ENCODE peak calls at places on chromosome 20, in eight cellular contexts. H, T, F, E, U, B, Q and D are unnamed samples.

GRCh38 chr20:47691632-47692031 is 93.6 kb downstream of the SULF2 start:
- DNase-seq in H (no peak), T (no peak), F (peak; percentile 32), E (no peak), U (no peak), B (no peak), Q (peak; percentile 63), D (peak; percentile 34)

GRCh38 chr20:34547844-34548613 is 10.5 kb upstream of the MAP1LC3A start:
- DNase-seq in H (no peak), T (no peak), F (no peak), E (no peak), U (no peak), B (no peak), Q (no peak), D (no peak)

GRCh38 chr20:58691773-58692578 is 624 bp upstream of the NPEPL1 start:
- DNase-seq in H (no peak), T (peak; percentile 45), F (peak; percentile 84), E (no peak), U (peak; percentile 27), B (no peak), Q (no peak), D (peak; percentile 64)

GRCh38 chr20:58906894-58907293 is 54.4 kb downstream of the GNAS start:
- DNase-seq in H (no peak), T (no peak), F (peak; percentile 50), E (no peak), U (peak; percentile 93), B (no peak), Q (no peak), D (peak; percentile 73)

GRCh38 chr20:5127204-5127858 is 523 bp downstream of the CDS2 start:
- DNase-seq in H (no peak), T (peak; percentile 42), F (peak; percentile 41), E (no peak), U (peak; percentile 43), B (peak; percentile 70), Q (peak; percentile 74), D (peak; percentile 54)

GRCh38 chr20:32538526-32538918 is 46.6 kb downstream of the NOL4L start:
- DNase-seq in H (no peak), T (no peak), F (peak; percentile 57), E (no peak), U (no peak), B (peak; percentile 39), Q (peak; percentile 70), D (peak; percentile 52)

GRCh38 chr20:1301031-1301529 is 27.9 kb downstream of the SDCBP2 start:
- DNase-seq in H (no peak), T (no peak), F (peak; percentile 74), E (peak; percentile 7), U (peak; percentile 66), B (no peak), Q (peak; percentile 33), D (peak; percentile 74)

GRCh38 chr20:5767493-5768098 is 17.4 kb downstream of the SHLD1 start:
- DNase-seq in H (no peak), T (no peak), F (no peak), E (no peak), U (no peak), B (peak; percentile 60), Q (no peak), D (no peak)

GRCh38 chr20:46088409-46089075 is 1.2 kb downstream of the NCOA5 start:
- DNase-seq in H (no peak), T (no peak), F (peak; percentile 34), E (no peak), U (peak; percentile 30), B (no peak), Q (peak; percentile 8), D (peak; percentile 8)

GRCh38 chr20:17790308-17790707 is 90.5 kb downstream of the BANF2 start:
- DNase-seq in H (no peak), T (no peak), F (no peak), E (no peak), U (no peak), B (no peak), Q (no peak), D (no peak)

GRCh38 chr20:12237772-12238171 is 320.1 kb downstream of the BTBD3 start:
- DNase-seq in H (no peak), T (no peak), F (peak; percentile 59), E (no peak), U (no peak), B (no peak), Q (no peak), D (peak; percentile 67)

GRCh38 chr20:54132612-54133433 is 41.0 kb downstream of the CYP24A1 start:
- DNase-seq in H (peak; percentile 96), T (no peak), F (peak; percentile 98), E (peak; percentile 97), U (peak; percentile 100), B (no peak), Q (peak; percentile 76), D (peak; percentile 99)

GRCh38 chr20:49484180-49485140 is 2.0 kb upstream of the KCNB1 start:
- DNase-seq in H (no peak), T (peak; percentile 69), F (peak; percentile 86), E (peak; percentile 16), U (peak; percentile 54), B (peak; percentile 89), Q (peak; percentile 93), D (peak; percentile 75)

GRCh38 chr20:48738399-48739304 is 89.1 kb downstream of the PREX1 start:
- DNase-seq in H (no peak), T (no peak), F (no peak), E (no peak), U (no peak), B (no peak), Q (no peak), D (no peak)

GRCh38 chr20:53557157-53557556 is 36.5 kb downstream of the ZNF217 start:
- DNase-seq in H (no peak), T (no peak), F (no peak), E (no peak), U (no peak), B (no peak), Q (no peak), D (no peak)

DNA sequence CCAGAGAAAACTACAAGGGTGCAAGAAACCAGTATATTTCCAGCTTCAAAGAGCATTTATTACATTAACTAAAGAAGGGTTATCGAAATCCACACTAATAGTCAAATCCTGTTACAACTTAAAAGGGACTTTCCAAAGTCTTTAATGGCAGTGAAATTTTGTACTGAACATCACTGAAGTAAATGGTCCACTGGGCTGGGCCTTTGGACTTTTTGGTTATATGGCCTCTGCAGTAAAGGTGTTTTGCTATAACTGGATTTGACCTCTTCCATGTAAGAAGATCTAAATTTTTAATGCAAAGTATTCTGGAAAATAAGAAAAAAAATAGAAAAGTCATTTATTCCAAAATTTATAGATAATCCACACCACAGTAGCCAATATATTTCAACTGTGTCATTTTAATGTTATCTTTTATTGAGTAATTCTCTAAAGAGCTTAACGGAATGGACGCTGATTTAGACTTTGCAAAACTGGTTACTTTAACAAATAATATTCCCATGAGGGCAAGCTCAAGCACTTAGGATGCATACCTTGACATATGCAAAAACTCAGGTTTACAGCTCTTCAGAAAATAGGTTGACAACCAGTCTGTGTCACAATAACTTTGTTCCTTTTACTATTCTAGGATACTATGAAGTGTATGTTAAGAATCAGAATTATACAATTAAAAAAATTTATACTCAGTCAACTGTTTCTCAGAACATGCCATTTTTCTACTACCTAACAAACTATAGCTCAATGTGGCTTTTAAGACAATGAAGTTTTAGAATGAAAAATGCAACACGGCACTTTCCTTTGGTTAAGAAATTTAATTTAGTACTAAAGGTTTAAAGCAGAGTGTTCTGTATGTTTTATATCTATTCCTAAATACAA is 7.0 kb downstream of the RBM39 start:
- DNase-seq in H (no peak), T (no peak), F (no peak), E (no peak), U (no peak), B (no peak), Q (no peak), D (no peak)
- H3K4me3 ChIP-seq in H (no peak overlapping the region), T (no peak overlapping the region), F (no peak overlapping the region), E (no peak overlapping the region), U (no peak overlapping the region), B (no peak overlapping the region), Q (no peak overlapping the region), D (no peak overlapping the region)

GRCh38 chr20:62964700-62965099 is 12.2 kb downstream of the SLC17A9 start:
- DNase-seq in H (no peak), T (no peak), F (no peak), E (no peak), U (no peak), B (no peak), Q (no peak), D (no peak)
- TF ChIP-seq CTCF in H (no peak), T (no peak), F (no peak), E (no peak), U (no peak), B (no peak), Q (no peak), D (no peak)

DNA sequence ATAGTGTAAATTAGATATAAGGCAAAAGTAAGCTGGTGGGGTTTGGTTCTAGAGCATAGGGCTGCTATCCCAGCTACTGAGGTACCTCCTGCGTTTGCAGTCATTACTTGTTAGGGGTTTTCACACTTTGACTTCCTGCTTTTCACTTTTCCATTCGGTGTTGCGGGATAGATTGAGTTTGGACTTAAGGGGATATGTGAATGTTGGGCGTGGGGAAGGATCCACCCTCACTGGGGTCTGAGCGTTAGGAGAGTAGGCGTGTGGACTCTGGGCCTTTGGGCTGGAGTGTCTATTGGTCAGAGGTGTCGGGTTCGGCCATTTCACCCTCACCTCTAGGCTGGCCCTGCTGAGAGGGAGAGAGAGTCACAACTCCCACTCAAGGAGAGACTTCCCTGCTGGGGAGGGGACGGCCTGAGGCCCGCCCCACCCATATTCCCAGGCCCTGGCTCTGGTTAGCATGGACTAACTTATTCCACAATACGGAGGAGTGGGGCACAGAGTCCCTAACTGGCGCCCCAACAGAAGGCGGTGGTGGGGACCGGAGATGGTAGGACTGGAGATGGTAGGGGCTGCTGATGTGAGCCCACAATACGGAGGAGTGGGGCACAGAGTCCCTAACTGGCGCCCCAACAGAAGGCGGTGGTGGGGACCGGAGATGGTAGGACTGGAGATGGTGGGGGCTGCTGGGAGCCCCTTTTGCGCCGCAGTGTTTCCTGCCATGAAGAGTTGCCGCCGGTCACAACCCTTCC is 1.6 kb upstream of the PTPRA start:
- DNase-seq in H (no peak), T (no peak), F (no peak), E (no peak), U (no peak), B (no peak), Q (peak; percentile 13), D (peak; percentile 8)
- H3K4me3 ChIP-seq in H (peak overlapping the region; percentile 90), T (peak overlapping the region; percentile 79), F (no peak overlapping the region), E (peak overlapping the region; percentile 55), U (peak overlapping the region; percentile 61), B (peak overlapping the region; percentile 93), Q (peak overlapping the region; percentile 91), D (peak overlapping the region; percentile 87)

GRCh38 chr20:57350086-57350710 is 857 bp upstream of the RAE1 start:
- DNase-seq in H (no peak), T (no peak), F (no peak), E (peak; percentile 18), U (peak; percentile 18), B (no peak), Q (no peak), D (no peak)

GRCh38 chr20:57346477-57346876 is 4.6 kb upstream of the RAE1 start:
- DNase-seq in H (peak; percentile 52), T (peak; percentile 61), F (peak; percentile 79), E (peak; percentile 64), U (peak; percentile 69), B (peak; percentile 91), Q (peak; percentile 88), D (peak; percentile 80)

GRCh38 chr20:57347393-57347792 is 3.7 kb upstream of the RAE1 start:
- DNase-seq in H (no peak), T (no peak), F (no peak), E (no peak), U (no peak), B (no peak), Q (no peak), D (no peak)

GRCh38 chr20:57351042-57351783 is at the start of gene RAE1:
- DNase-seq in H (peak; percentile 76), T (peak; percentile 87), F (peak; percentile 95), E (peak; percentile 70), U (peak; percentile 90), B (peak; percentile 94), Q (peak; percentile 95), D (peak; percentile 95)

GRCh38 chr20:57352305-57352704 is 1.2 kb downstream of the RAE1 start:
- DNase-seq in H (no peak), T (no peak), F (no peak), E (no peak), U (no peak), B (no peak), Q (no peak), D (no peak)
- TF ChIP-seq CTCF in H (no peak), T (no peak), F (no peak), E (no peak), U (no peak), B (no peak), Q (no peak), D (no peak)